ENCODE peak calls at places on chromosomes 16 and 17, in four cellular contexts. M is HepG2; H is CD4-positive, alpha-beta T cell; X is upper lobe of right lung. F is an unnamed sample.

GRCh38 chr16:54125751-54126655 is 160.6 kb downstream of the IRX3 start:
- DNase-seq in H (no peak), X (no peak), M (no peak), F (no peak)

GRCh38 chr17:353213-353837 is 718 bp upstream of the RPH3AL start:
- DNase-seq in H (no peak), M (no peak), X (no peak), F (no peak)

GRCh38 chr17:45370949-45371413 is 54.2 kb upstream of the MAP3K14 start:
- DNase-seq in X (peak; percentile 27), M (no peak), H (no peak), F (peak; percentile 16)

GRCh38 chr17:17060930-17061329 is 18.7 kb downstream of the MPRIP start:
- DNase-seq in H (no peak), M (no peak), X (peak; percentile 37), F (no peak)

GRCh38 chr17:10652984-10653680 is 4.0 kb downstream of the MYH3 start:
- DNase-seq in X (no peak), M (no peak), H (no peak), F (no peak)

GRCh38 chr17:7029659-7030058 is 6.2 kb upstream of the SLC16A13 start:
- DNase-seq in H (no peak), X (no peak), M (no peak), F (no peak)

GRCh38 chr16:19757026-19757425 is 39.0 kb downstream of the IQCK start:
- DNase-seq in X (no peak), H (no peak), M (no peak), F (no peak)

GRCh38 chr17:39270923-39271322 is 45.2 kb upstream of the STAC2 start:
- DNase-seq in H (no peak), M (no peak), X (no peak), F (no peak)

GRCh38 chr16:17647879-17648649 is 177.3 kb upstream of the XYLT1 start:
- DNase-seq in M (no peak), X (no peak), H (no peak), F (no peak)

GRCh38 chr17:81222906-81223757 is at the start of gene CEP131:
- DNase-seq in M (peak; percentile 97), X (peak; percentile 100), H (peak; percentile 100), F (peak; percentile 99)

GRCh38 chr16:72094266-72094610 is 591 bp downstream of the DHX38 start:
- DNase-seq in H (no peak), X (no peak), M (no peak), F (no peak)

GRCh38 chr17:80363518-80364090 is 51.4 kb upstream of the ENDOV start:
- DNase-seq in M (no peak), H (no peak), X (no peak), F (no peak)

GRCh38 chr16:4327782-4328579 is 12.1 kb downstream of the GLIS2 start:
- DNase-seq in H (peak; percentile 52), X (peak; percentile 90), M (peak; percentile 86), F (peak; percentile 71)

GRCh38 chr17:728911-729310 is 3.5 kb upstream of the TLCD3A start:
- DNase-seq in M (no peak), H (no peak), X (no peak), F (no peak)

GRCh38 chr16:86824751-86825310 is 246.5 kb downstream of the FOXL1 start:
- DNase-seq in M (no peak), X (no peak), H (no peak), F (no peak)

GRCh38 chr16:72939247-72939646 is 108.7 kb downstream of the ZFHX3 start:
- DNase-seq in M (no peak), H (no peak), X (no peak), F (no peak)

GRCh38 chr17:55285340-55286301 is 20.9 kb downstream of the HLF start:
- DNase-seq in X (peak; percentile 86), M (peak; percentile 99), H (no peak), F (no peak)

GRCh38 chr16:31715915-31716314 is 157.7 kb upstream of the ZNF267 start:
- DNase-seq in M (no peak), X (no peak), H (no peak), F (no peak)

GRCh38 chr17:73794336-73794735 is 150.1 kb upstream of the SDK2 start:
- DNase-seq in X (no peak), H (no peak), M (no peak), F (no peak)

GRCh38 chr17:21201874-21202273 is 12.1 kb downstream of the TMEM11 start:
- DNase-seq in M (no peak), X (no peak), H (no peak), F (no peak)

GRCh38 chr17:73645050-73645871 is 1.0 kb upstream of the SDK2 start:
- DNase-seq in H (peak; percentile 31), X (peak; percentile 68), M (no peak), F (no peak)

GRCh38 chr16:85561248-85562101 is 51.6 kb upstream of the GSE1 start:
- DNase-seq in M (no peak), X (no peak), H (no peak), F (no peak)

GRCh38 chr17:8981443-8981842 is 15.9 kb upstream of the PIK3R5 start:
- DNase-seq in X (no peak), H (no peak), M (no peak), F (no peak)

DNA sequence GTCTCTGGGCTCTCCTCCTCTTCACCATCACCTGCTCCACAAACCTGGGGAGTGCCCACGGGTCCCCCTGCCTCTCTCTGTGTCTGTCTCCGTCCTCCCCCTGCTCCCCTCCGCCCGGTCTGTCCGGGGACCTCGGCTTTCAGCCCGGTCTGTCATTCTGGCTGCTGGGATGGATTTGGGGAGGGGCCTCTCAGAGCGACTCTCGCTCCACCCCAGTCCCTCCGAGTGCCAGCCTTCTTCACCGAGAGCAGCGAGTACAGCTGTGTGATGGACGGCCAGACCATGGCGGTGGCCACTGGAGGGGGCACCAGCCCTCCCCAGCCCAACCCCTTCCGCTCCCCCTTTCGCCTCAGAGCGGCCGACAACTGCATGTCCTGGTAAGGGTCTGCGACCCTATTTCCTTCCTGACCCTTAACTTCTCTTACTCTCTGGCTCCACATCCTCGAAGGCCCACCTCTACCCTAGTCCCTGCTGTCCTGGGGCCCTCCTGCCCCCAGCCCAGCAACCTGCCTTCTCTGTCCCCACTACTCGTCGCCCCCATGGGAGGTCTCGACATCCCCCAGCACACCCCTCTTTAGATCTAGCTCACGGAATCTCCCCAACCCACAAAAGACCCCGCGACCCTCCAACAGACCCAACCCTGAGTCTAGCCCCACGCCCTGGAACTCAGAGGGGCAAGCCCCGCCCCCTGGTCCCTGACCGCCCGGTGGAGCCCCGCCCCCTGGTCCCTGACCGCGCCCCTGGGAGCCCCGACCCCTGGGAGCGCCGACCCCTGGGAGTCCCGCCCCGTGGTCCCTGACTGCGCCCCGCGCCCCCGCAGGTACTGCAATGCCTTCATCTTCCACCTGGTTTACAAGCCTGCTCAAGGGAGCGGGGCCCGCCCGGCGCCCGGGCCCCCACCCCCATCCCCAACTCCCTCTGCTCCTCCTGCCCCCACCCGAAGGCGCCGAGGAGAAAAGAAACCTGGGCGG is 5.6 kb upstream of the CXCL16 start:
- DNase-seq in M (no peak), X (no peak), H (no peak), F (no peak)
- TF ChIP-seq CTCF in M (peak; percentile 25), X (no peak), H (no peak), F (no peak)

GRCh38 chr17:43368740-43369506 is 29.9 kb upstream of the ARL4D start:
- DNase-seq in X (peak; percentile 94), M (peak; percentile 88), H (peak; percentile 64), F (peak; percentile 70)
- TF ChIP-seq CTCF in X (no peak), M (peak; percentile 79), H (no peak), F (no peak)

GRCh38 chr17:63441654-63442053 is 4.5 kb downstream of the CYB561 start:
- DNase-seq in H (no peak), X (no peak), M (no peak), F (no peak)

GRCh38 chr17:63443053-63443452 is 3.1 kb downstream of the CYB561 start:
- DNase-seq in M (no peak), H (no peak), X (no peak), F (no peak)

GRCh38 chr17:63442074-63442473 is 4.0 kb downstream of the CYB561 start:
- DNase-seq in X (no peak), M (no peak), H (no peak), F (no peak)

GRCh38 chr17:63440770-63441335 is 5.3 kb downstream of the CYB561 start:
- DNase-seq in M (no peak), H (no peak), X (no peak), F (no peak)

DNA sequence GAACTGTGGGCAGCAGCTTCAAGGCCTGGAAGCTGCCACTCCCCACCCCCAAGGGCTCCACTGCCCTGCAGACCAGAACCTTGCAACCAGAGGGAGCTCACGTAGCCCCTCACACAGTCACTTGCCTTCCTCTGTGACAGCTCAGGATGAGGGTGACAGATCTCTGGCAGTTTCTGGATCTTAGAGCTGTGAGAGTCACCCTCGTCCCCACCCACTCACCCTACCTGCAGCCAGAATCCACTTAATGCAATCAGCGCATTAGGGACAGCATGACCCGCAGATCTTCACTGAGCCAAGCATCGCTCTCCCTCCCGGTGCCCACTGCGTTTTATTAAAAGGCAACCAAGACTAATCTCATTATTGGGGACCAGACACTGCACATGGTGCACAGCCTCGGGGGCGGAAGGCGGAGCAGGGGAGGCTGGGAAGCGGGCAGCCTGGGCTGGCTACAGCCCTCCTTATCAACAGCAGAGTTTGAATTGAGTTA is 3.5 kb downstream of the CYB561 start:
- DNase-seq in X (no peak), M (no peak), H (no peak), F (no peak)
- TF ChIP-seq CTCF in X (no peak), M (peak; percentile 76), H (no peak), F (no peak)

DNA sequence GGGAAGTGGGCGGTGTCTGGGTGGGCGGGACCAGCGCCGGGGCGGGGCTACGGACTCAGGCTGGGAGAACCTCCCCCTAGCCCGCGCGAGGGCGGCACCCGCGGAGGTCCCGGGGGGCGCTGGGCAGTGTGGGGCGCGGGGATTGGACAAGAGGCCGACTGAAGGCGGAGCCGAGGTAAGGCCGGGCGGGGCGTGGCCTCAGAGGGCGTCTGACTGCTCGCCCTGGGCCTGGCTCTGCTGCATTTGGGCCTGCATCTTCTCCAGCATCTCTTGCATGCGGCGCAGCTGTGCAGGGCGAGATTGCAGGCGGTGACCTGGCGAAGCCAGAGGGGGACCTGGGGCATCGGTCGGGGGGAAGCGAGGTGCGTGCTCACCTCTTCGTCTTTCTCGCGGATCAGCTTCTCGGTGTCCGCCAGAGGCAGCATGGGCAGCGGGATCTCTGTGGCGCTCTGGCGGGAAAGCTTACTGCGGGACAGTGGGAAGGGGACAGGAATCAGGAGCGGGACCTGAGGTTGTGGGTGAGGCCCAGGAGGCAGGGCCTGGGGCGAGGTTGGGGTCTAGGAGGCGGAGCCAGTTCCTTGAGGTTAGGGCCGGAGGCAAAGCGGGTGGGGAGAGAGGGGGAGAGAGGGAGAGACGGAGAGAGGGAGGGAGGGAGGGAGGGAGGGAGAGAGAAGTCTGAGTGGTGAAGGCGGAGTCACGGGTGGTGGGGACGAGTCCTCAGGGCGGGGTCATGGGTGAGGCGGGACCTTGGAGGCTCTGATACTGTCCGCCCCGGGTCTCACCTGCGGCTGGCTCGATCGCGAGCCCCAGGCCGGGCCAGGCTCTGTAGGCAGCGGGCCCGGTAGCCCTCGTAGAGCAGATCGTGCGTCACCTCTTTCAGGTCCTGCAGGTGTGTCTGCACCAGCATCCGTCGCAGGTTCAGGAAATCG is 3.9 kb downstream of the SEPTIN1 start:
- DNase-seq in X (peak; percentile 100), M (peak; percentile 95), H (peak; percentile 100), F (peak; percentile 97)
- TF ChIP-seq CTCF in X (no peak), M (peak; percentile 53), H (no peak), F (no peak)